ENCODE peak calls at places on chromosomes 3 and 15, in six cellular contexts. One of them, this sample, is unnamed.

GRCh38 chr15:76979996-76980520 is 14.9 kb upstream of the PSTPIP1 start:
- DNase-seq in HepG2: no peak
- DNase-seq in K562: no peak
- DNase-seq in GM12878: no peak
- DNase-seq in H1: no peak
- DNase-seq in GM12891: no peak
- DNase-seq in this sample: no peak

GRCh38 chr3:184553385-184553784 is 8.2 kb upstream of the EPHB3 start:
- DNase-seq in HepG2: no peak
- DNase-seq in K562: no peak
- DNase-seq in GM12878: no peak
- DNase-seq in H1: no peak
- DNase-seq in GM12891: no peak
- DNase-seq in this sample: no peak

GRCh38 chr3:191362036-191362435 is 31.7 kb upstream of the UTS2B start:
- DNase-seq in HepG2: no peak
- DNase-seq in K562: no peak
- DNase-seq in GM12878: no peak
- DNase-seq in H1: no peak
- DNase-seq in GM12891: no peak
- DNase-seq in this sample: no peak

GRCh38 chr3:98986073-98986472 is 84.6 kb upstream of the DCBLD2 start:
- DNase-seq in HepG2: peak; percentile 68
- DNase-seq in K562: peak; percentile 5
- DNase-seq in GM12878: no peak
- DNase-seq in H1: peak; percentile 19
- DNase-seq in GM12891: no peak
- DNase-seq in this sample: no peak

GRCh38 chr15:66253643-66254363 is at the start of gene MEGF11:
- DNase-seq in HepG2: no peak
- DNase-seq in K562: peak; percentile 45
- DNase-seq in GM12878: no peak
- DNase-seq in H1: no peak
- DNase-seq in GM12891: no peak
- DNase-seq in this sample: peak; percentile 33

GRCh38 chr15:84937144-84937543 is 44.5 kb upstream of the PDE8A start:
- DNase-seq in HepG2: no peak
- DNase-seq in K562: peak; percentile 32
- DNase-seq in GM12878: no peak
- DNase-seq in H1: no peak
- DNase-seq in GM12891: no peak
- DNase-seq in this sample: no peak

GRCh38 chr15:29920515-29920914 is 98.2 kb upstream of the TJP1 start:
- DNase-seq in HepG2: no peak
- DNase-seq in K562: no peak
- DNase-seq in GM12878: no peak
- DNase-seq in H1: no peak
- DNase-seq in GM12891: no peak
- DNase-seq in this sample: no peak

GRCh38 chr15:31156808-31157207 is 55.3 kb upstream of the TRPM1 start:
- DNase-seq in HepG2: no peak
- DNase-seq in K562: no peak
- DNase-seq in GM12878: no peak
- DNase-seq in H1: no peak
- DNase-seq in GM12891: no peak
- DNase-seq in this sample: no peak

GRCh38 chr3:115245437-115245836 is 98.3 kb upstream of the ZBTB20 start:
- DNase-seq in HepG2: no peak
- DNase-seq in K562: no peak
- DNase-seq in GM12878: no peak
- DNase-seq in H1: no peak
- DNase-seq in GM12891: no peak
- DNase-seq in this sample: no peak

GRCh38 chr3:151584603-151585002 is 123.7 kb upstream of the IGSF10 start:
- DNase-seq in HepG2: no peak
- DNase-seq in K562: no peak
- DNase-seq in GM12878: peak; percentile 5
- DNase-seq in H1: no peak
- DNase-seq in GM12891: no peak
- DNase-seq in this sample: no peak

GRCh38 chr3:128383316-128384235 is 83.1 kb downstream of the DNAJB8 start:
- DNase-seq in HepG2: peak; percentile 37
- DNase-seq in K562: peak; percentile 83
- DNase-seq in GM12878: no peak
- DNase-seq in H1: no peak
- DNase-seq in GM12891: no peak
- DNase-seq in this sample: no peak
- TF ChIP-seq POLR2AphosphoS5 in HepG2: no peak
- TF ChIP-seq POLR2AphosphoS5 in K562: no peak
- TF ChIP-seq POLR2AphosphoS5 in GM12878: no peak
- TF ChIP-seq POLR2AphosphoS5 in H1: no peak
- TF ChIP-seq POLR2AphosphoS5 in GM12891: no peak
- TF ChIP-seq POLR2AphosphoS5 in this sample: no peak

GRCh38 chr3:123700791-123701712 is 116.2 kb upstream of the HACD2 start:
- DNase-seq in HepG2: no peak
- DNase-seq in K562: no peak
- DNase-seq in GM12878: no peak
- DNase-seq in H1: no peak
- DNase-seq in GM12891: no peak
- DNase-seq in this sample: no peak
- TF ChIP-seq POLR2A in HepG2: no peak
- TF ChIP-seq POLR2A in K562: no peak
- TF ChIP-seq POLR2A in GM12878: no peak
- TF ChIP-seq POLR2A in H1: no peak
- TF ChIP-seq POLR2A in GM12891: no peak
- TF ChIP-seq POLR2A in this sample: no peak

GRCh38 chr3:197398301-197398878 is 100.0 kb upstream of the DLG1 start:
- DNase-seq in HepG2: no peak
- DNase-seq in K562: no peak
- DNase-seq in GM12878: no peak
- DNase-seq in H1: no peak
- DNase-seq in GM12891: no peak
- DNase-seq in this sample: no peak
- TF ChIP-seq TAF1 in HepG2: no peak
- TF ChIP-seq TAF1 in K562: no peak
- TF ChIP-seq TAF1 in GM12878: no peak
- TF ChIP-seq TAF1 in H1: no peak
- TF ChIP-seq TAF1 in GM12891: no peak
- TF ChIP-seq TAF1 in this sample: no peak

DNA sequence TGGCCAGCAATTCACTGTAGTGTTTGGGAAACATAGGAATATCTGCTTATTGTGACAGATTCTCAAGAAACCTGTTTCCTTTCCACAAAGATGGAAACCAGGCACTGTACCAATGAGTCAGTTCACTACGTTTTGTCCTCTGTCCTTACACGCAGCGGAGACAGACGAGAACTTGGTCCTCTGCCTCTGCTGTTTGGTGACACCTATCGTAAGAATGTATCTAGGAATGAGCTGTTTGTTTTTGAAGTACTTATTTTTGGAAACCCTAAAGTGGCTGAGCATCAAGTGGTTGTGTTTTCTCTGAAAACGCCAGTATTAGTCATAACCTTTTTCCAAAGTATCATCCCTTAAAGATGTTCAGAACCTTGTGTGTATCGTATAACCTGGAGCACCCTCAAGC is 93.0 kb downstream of the PGPEP1L start:
- DNase-seq in HepG2: no peak
- DNase-seq in K562: no peak
- DNase-seq in GM12878: no peak
- DNase-seq in H1: no peak
- DNase-seq in GM12891: no peak
- DNase-seq in this sample: no peak
- TF ChIP-seq POLR2AphosphoS5 in HepG2: no peak
- TF ChIP-seq POLR2AphosphoS5 in K562: no peak
- TF ChIP-seq POLR2AphosphoS5 in GM12878: no peak
- TF ChIP-seq POLR2AphosphoS5 in H1: no peak
- TF ChIP-seq POLR2AphosphoS5 in GM12891: no peak
- TF ChIP-seq POLR2AphosphoS5 in this sample: no peak

GRCh38 chr15:40339621-40339945 is 1.2 kb downstream of the CCDC9B start:
- DNase-seq in HepG2: no peak
- DNase-seq in K562: no peak
- DNase-seq in GM12878: no peak
- DNase-seq in H1: no peak
- DNase-seq in GM12891: no peak
- DNase-seq in this sample: no peak

GRCh38 chr15:40340038-40340739 is 550 bp downstream of the CCDC9B start:
- DNase-seq in HepG2: no peak
- DNase-seq in K562: no peak
- DNase-seq in GM12878: no peak
- DNase-seq in H1: no peak
- DNase-seq in GM12891: no peak
- DNase-seq in this sample: no peak

GRCh38 chr15:40342421-40343313 is 1.9 kb upstream of the CCDC9B start:
- DNase-seq in HepG2: no peak
- DNase-seq in K562: no peak
- DNase-seq in GM12878: no peak
- DNase-seq in H1: no peak
- DNase-seq in GM12891: no peak
- DNase-seq in this sample: no peak

GRCh38 chr15:40338921-40339620 is 1.7 kb downstream of the CCDC9B start:
- DNase-seq in HepG2: peak; percentile 85
- DNase-seq in K562: no peak
- DNase-seq in GM12878: no peak
- DNase-seq in H1: no peak
- DNase-seq in GM12891: no peak
- DNase-seq in this sample: no peak

GRCh38 chr15:40340740-40341400 is at the start of gene CCDC9B:
- DNase-seq in HepG2: peak; percentile 75
- DNase-seq in K562: peak; percentile 61
- DNase-seq in GM12878: no peak
- DNase-seq in H1: no peak
- DNase-seq in GM12891: no peak
- DNase-seq in this sample: no peak
- TF ChIP-seq POLR2A in HepG2: peak; percentile 58
- TF ChIP-seq POLR2A in K562: no peak
- TF ChIP-seq POLR2A in GM12878: no peak
- TF ChIP-seq POLR2A in H1: no peak
- TF ChIP-seq POLR2A in GM12891: no peak
- TF ChIP-seq POLR2A in this sample: no peak

GRCh38 chr3:133258358-133258757 is 141.5 kb upstream of the BFSP2 start:
- DNase-seq in HepG2: no peak
- DNase-seq in K562: no peak
- DNase-seq in GM12878: no peak
- DNase-seq in H1: peak; percentile 1
- DNase-seq in GM12891: no peak
- DNase-seq in this sample: no peak
- TF ChIP-seq TAF1 in HepG2: no peak
- TF ChIP-seq TAF1 in K562: no peak
- TF ChIP-seq TAF1 in GM12878: no peak
- TF ChIP-seq TAF1 in H1: no peak
- TF ChIP-seq TAF1 in GM12891: no peak
- TF ChIP-seq TAF1 in this sample: no peak

This sample was measured in GM12892.